ENCODE peak calls at places on chromosomes 5 and 9, in ten cellular contexts. G is ELR; D is nucleus accumbens; U is ACHN; K is breast epithelium; T is left colon; P is B cell; C is cardiac fibroblast; J is COR-L47; Q is activated naive CD8-positive, alpha-beta T cell treated with anti-CD3 and anti-CD28 coated beads, Interleukin-2, amount 10 ng/mL, durations not matched to agents 7 days and 5 days. A is an unnamed sample.
A peak's percentile ranks its signal among the peaks of the same experiment; 100 is the strongest.

GRCh38 chr9:22379272-22379671 is 67.4 kb upstream of the DMRTA1 start:
- DNase-seq in K (no peak), P (no peak), T (no peak), C (no peak), Q (no peak), G (no peak), J (peak; percentile 88), D (no peak), U (no peak), A (no peak)

GRCh38 chr5:103340717-103341397 is 82.3 kb downstream of the MACIR start:
- DNase-seq in D (no peak), C (peak; percentile 14), U (no peak), P (no peak), T (no peak), G (peak; percentile 69), K (no peak), Q (no peak), J (no peak), A (no peak)

GRCh38 chr5:39202594-39203290 is 16.6 kb downstream of the FYB1 start:
- DNase-seq in C (no peak), Q (peak; percentile 47), G (no peak), T (no peak), K (no peak), D (no peak), J (no peak), P (no peak), U (no peak), A (no peak)

GRCh38 chr5:33772276-33772990 is 119.4 kb downstream of the ADAMTS12 start:
- DNase-seq in T (no peak), G (peak; percentile 80), P (no peak), D (no peak), J (no peak), K (no peak), Q (no peak), C (peak; percentile 81), U (no peak), A (no peak)

GRCh38 chr9:87520172-87520683 is 22.6 kb downstream of the DAPK1 start:
- DNase-seq in Q (no peak), T (no peak), U (no peak), J (no peak), C (no peak), D (no peak), K (no peak), P (no peak), G (no peak), A (no peak)

GRCh38 chr5:113510836-113511451 is 2.5 kb upstream of the YTHDC2 start:
- DNase-seq in J (peak; percentile 54), P (no peak), Q (no peak), D (no peak), G (peak; percentile 72), U (peak; percentile 45), C (peak; percentile 81), T (no peak), K (no peak), A (no peak)

GRCh38 chr5:178384815-178385471 is 152.3 kb upstream of the PHYKPL start:
- DNase-seq in C (no peak), Q (no peak), K (no peak), P (no peak), U (no peak), G (no peak), D (no peak), T (no peak), J (no peak), A (no peak)

GRCh38 chr9:129128689-129129088 is 17.5 kb downstream of the PTPA start:
- DNase-seq in J (no peak), Q (no peak), T (no peak), G (no peak), U (no peak), K (no peak), P (no peak), C (no peak), D (no peak), A (no peak)

GRCh38 chr5:175678074-175678473 is 20.2 kb downstream of the HRH2 start:
- DNase-seq in G (no peak), P (no peak), D (no peak), J (no peak), Q (no peak), T (no peak), K (no peak), U (no peak), C (no peak), A (no peak)

GRCh38 chr5:105754056-105754455 is 1916.7 kb downstream of the EFNA5 start:
- DNase-seq in G (peak; percentile 16), Q (no peak), T (no peak), K (no peak), C (no peak), U (no peak), P (no peak), D (no peak), J (no peak), A (no peak)

GRCh38 chr9:114284316-114285060 is 38.4 kb upstream of the ORM1 start:
- DNase-seq in C (no peak), Q (peak; percentile 18), G (no peak), D (no peak), J (no peak), P (no peak), T (peak; percentile 1), K (no peak), U (no peak), A (peak; percentile 5)

A was measured in ascending aorta.